ENCODE peak calls at places on chromosomes 1 and 21, in five cellular contexts. H is NCI-H2081; Z is nephron progenitor cell; Y is activated T-helper 1 cell treated with anti-CD3 and anti-CD28 coated beads, Interleukin-12 subunit alpha, Interleukin-12 subunit beta, Interleukin-2, Interleukin-4 antibody, amounts not matched to agents 30 ng/mL and 10 ng/mL and 1 ng/mL, durations not matched to agents 14 hours and 24 hours and 36 hours; X is GM19239. Q is an unnamed sample.

GRCh38 chr1:160095382-160096105 is 2.9 kb downstream of the IGSF8 start:
- DNase-seq in H (no peak), Z (no peak), Y (no peak), X (no peak), Q (peak; percentile 90)

GRCh38 chr1:44293761-44294315 is 61.2 kb downstream of the ERI3 start:
- DNase-seq in H (peak; percentile 81), Z (no peak), Y (no peak), X (no peak), Q (no peak)

GRCh38 chr21:43775795-43776430 is at the start of gene CSTB:
- DNase-seq in H (peak; percentile 54), Z (peak; percentile 93), Y (peak; percentile 83), X (peak; percentile 94), Q (peak; percentile 96)

GRCh38 chr1:46569116-46569515 is 17.7 kb upstream of the KNCN start:
- DNase-seq in H (no peak), Z (no peak), Y (no peak), X (no peak), Q (no peak)

GRCh38 chr1:226609836-226610455 is 61.4 kb downstream of the STUM start:
- DNase-seq in H (no peak), Z (no peak), Y (no peak), X (no peak), Q (no peak)

GRCh38 chr1:156616463-156616862 is 2.8 kb upstream of the HAPLN2 start:
- DNase-seq in H (peak; percentile 55), Z (peak; percentile 37), Y (no peak), X (no peak), Q (no peak)

GRCh38 chr21:31509108-31510017 is 150.1 kb upstream of the SOD1 start:
- DNase-seq in H (peak; percentile 16), Z (peak; percentile 15), Y (peak; percentile 83), X (peak; percentile 28), Q (peak; percentile 83)

GRCh38 chr1:45326627-45327591 is at the start of gene HPDL:
- DNase-seq in H (peak; percentile 79), Z (peak; percentile 58), Y (peak; percentile 35), X (peak; percentile 75), Q (peak; percentile 95)

GRCh38 chr1:235021815-235022214 is 106.8 kb downstream of the TOMM20 start:
- DNase-seq in H (no peak), Z (no peak), Y (no peak), X (no peak), Q (no peak)

GRCh38 chr1:57340361-57341192 is 83.3 kb downstream of the DAB1 start:
- DNase-seq in H (no peak), Z (no peak), Y (no peak), X (no peak), Q (no peak)

GRCh38 chr1:200291106-200291505 is 118.7 kb downstream of the ZNF281 start:
- DNase-seq in H (no peak), Z (no peak), Y (no peak), X (no peak), Q (no peak)

GRCh38 chr1:193730017-193730416 is 543.6 kb upstream of the B3GALT2 start:
- DNase-seq in H (no peak), Z (no peak), Y (no peak), X (no peak), Q (no peak)

GRCh38 chr1:15834406-15835204 is 12.9 kb upstream of the SPEN start:
- DNase-seq in H (peak; percentile 98), Z (peak; percentile 88), Y (peak; percentile 87), X (peak; percentile 62), Q (peak; percentile 95)

Q was measured in H7.